ENCODE peak calls at places on chromosome 10, in four cellular contexts. One of them, this sample, is unnamed.

GRCh38 chr10:82932426-82932825 is 1057.4 kb downstream of the NRG3 start:
- DNase-seq in GM10248: no peak
- DNase-seq in WTC11: no peak
- DNase-seq in HFF-Myc: no peak
- DNase-seq in this sample: no peak

GRCh38 chr10:8985651-8986050 is 931.2 kb downstream of the GATA3 start:
- DNase-seq in GM10248: no peak
- DNase-seq in WTC11: no peak
- DNase-seq in HFF-Myc: no peak
- DNase-seq in this sample: no peak

GRCh38 chr10:418894-419293 is 270.6 kb downstream of the DIP2C start:
- DNase-seq in GM10248: no peak
- DNase-seq in WTC11: no peak
- DNase-seq in HFF-Myc: no peak
- DNase-seq in this sample: no peak

GRCh38 chr10:78196964-78197363 is 163.3 kb downstream of the RPS24 start:
- DNase-seq in GM10248: no peak
- DNase-seq in WTC11: no peak
- DNase-seq in HFF-Myc: peak; percentile 29
- DNase-seq in this sample: no peak

GRCh38 chr10:73509695-73510094 is 13.9 kb upstream of the PPP3CB start:
- DNase-seq in GM10248: no peak
- DNase-seq in WTC11: no peak
- DNase-seq in HFF-Myc: no peak
- DNase-seq in this sample: no peak

GRCh38 chr10:117946525-117947070 is 100.1 kb downstream of the RAB11FIP2 start:
- DNase-seq in GM10248: no peak
- DNase-seq in WTC11: no peak
- DNase-seq in HFF-Myc: no peak
- DNase-seq in this sample: no peak

GRCh38 chr10:91389636-91390512 is 20.3 kb upstream of the HECTD2 start:
- DNase-seq in GM10248: peak; percentile 33
- DNase-seq in WTC11: no peak
- DNase-seq in HFF-Myc: no peak
- DNase-seq in this sample: no peak

GRCh38 chr10:130555411-130555750 is 419.2 kb downstream of the GLRX3 start:
- DNase-seq in GM10248: no peak
- DNase-seq in WTC11: no peak
- DNase-seq in HFF-Myc: no peak
- DNase-seq in this sample: no peak

GRCh38 chr10:43140414-43140813 is 2.2 kb downstream of the CSGALNACT2 start:
- DNase-seq in GM10248: peak; percentile 67
- DNase-seq in WTC11: no peak
- DNase-seq in HFF-Myc: no peak
- DNase-seq in this sample: peak; percentile 62

GRCh38 chr10:69382382-69383117 is 34.2 kb downstream of the TACR2 start:
- DNase-seq in GM10248: no peak
- DNase-seq in WTC11: no peak
- DNase-seq in HFF-Myc: no peak
- DNase-seq in this sample: no peak

GRCh38 chr10:93757766-93758509 is at the start of gene LGI1:
- DNase-seq in GM10248: no peak
- DNase-seq in WTC11: no peak
- DNase-seq in HFF-Myc: no peak
- DNase-seq in this sample: no peak

GRCh38 chr10:116670706-116671105 is 50.0 kb downstream of the PNLIPRP2 start:
- DNase-seq in GM10248: no peak
- DNase-seq in WTC11: no peak
- DNase-seq in HFF-Myc: no peak
- DNase-seq in this sample: no peak

GRCh38 chr10:86655596-86655995 is 1.2 kb downstream of the OPN4 start:
- DNase-seq in GM10248: no peak
- DNase-seq in WTC11: peak; percentile 7
- DNase-seq in HFF-Myc: no peak
- DNase-seq in this sample: no peak

GRCh38 chr10:110502851-110503301 is 5.2 kb downstream of the DUSP5 start:
- DNase-seq in GM10248: peak; percentile 57
- DNase-seq in WTC11: no peak
- DNase-seq in HFF-Myc: no peak
- DNase-seq in this sample: no peak

GRCh38 chr10:89837173-89838001 is 136.0 kb downstream of the KIF20B start:
- DNase-seq in GM10248: peak; percentile 54
- DNase-seq in WTC11: peak; percentile 55
- DNase-seq in HFF-Myc: no peak
- DNase-seq in this sample: no peak

GRCh38 chr10:22655312-22655973 is 58.9 kb downstream of the PIP4K2A start:
- DNase-seq in GM10248: peak; percentile 15
- DNase-seq in WTC11: no peak
- DNase-seq in HFF-Myc: peak; percentile 77
- DNase-seq in this sample: peak; percentile 62
- TF ChIP-seq CTCF in GM10248: no peak
- TF ChIP-seq CTCF in WTC11: no peak
- TF ChIP-seq CTCF in HFF-Myc: peak; percentile 26
- TF ChIP-seq CTCF in this sample: no peak

GRCh38 chr10:6153845-6154244 is 48.9 kb upstream of the PFKFB3 start:
- DNase-seq in GM10248: no peak
- DNase-seq in WTC11: no peak
- DNase-seq in HFF-Myc: no peak
- DNase-seq in this sample: no peak
- TF ChIP-seq CTCF in GM10248: no peak
- TF ChIP-seq CTCF in WTC11: no peak
- TF ChIP-seq CTCF in HFF-Myc: no peak
- TF ChIP-seq CTCF in this sample: no peak

DNA sequence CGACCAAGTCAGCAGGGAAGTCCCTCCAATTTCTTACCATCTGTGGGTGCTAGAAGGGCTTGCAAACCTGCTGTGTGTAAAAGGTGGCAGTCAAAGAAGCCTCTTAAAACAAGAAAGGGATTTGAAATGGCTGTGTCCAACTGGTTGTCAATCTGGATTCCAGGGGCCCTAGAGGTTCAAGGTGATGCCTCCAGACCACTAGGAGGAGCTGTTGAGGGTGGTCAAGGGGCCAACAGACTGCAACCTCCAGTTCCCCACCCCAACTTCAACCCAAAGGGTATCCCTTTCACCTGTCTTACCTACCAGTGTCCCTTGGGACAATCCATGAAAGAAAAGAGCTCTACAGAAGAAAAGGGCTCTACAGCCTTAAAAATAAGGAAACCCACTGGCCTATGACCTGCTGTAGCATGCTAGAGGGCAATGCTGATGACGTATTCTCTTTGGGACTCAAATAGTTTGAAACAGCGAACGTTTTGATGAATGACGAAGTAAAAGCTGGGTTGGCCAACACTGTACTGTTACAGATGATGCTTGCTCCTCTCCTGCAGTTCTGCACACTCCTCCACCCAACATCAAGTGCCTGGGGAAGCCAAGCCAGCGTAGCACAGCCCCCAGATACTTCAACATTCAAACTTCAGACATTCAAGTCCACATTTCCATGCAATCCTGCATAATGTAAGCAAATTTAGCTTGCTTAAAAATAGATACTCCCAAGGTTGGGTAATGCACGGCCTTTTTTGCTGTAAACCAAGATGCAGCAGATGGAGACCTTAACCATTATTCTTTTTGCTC is 46.0 kb upstream of the WDR11 start:
- DNase-seq in GM10248: no peak
- DNase-seq in WTC11: no peak
- DNase-seq in HFF-Myc: no peak
- DNase-seq in this sample: no peak
- TF ChIP-seq CTCF in GM10248: peak; percentile 15
- TF ChIP-seq CTCF in WTC11: no peak
- TF ChIP-seq CTCF in HFF-Myc: no peak
- TF ChIP-seq CTCF in this sample: no peak

GRCh38 chr10:30737931-30738391 is 108.4 kb upstream of the LYZL2 start:
- DNase-seq in GM10248: peak; percentile 65
- DNase-seq in WTC11: no peak
- DNase-seq in HFF-Myc: no peak
- DNase-seq in this sample: no peak
- TF ChIP-seq CTCF in GM10248: no peak
- TF ChIP-seq CTCF in WTC11: no peak
- TF ChIP-seq CTCF in HFF-Myc: no peak
- TF ChIP-seq CTCF in this sample: no peak

GRCh38 chr10:32888161-32888927 is 69.7 kb downstream of the ITGB1 start:
- DNase-seq in GM10248: no peak
- DNase-seq in WTC11: no peak
- DNase-seq in HFF-Myc: no peak
- DNase-seq in this sample: no peak

GRCh38 chr10:32889631-32890212 is 68.3 kb downstream of the ITGB1 start:
- DNase-seq in GM10248: no peak
- DNase-seq in WTC11: no peak
- DNase-seq in HFF-Myc: no peak
- DNase-seq in this sample: no peak

GRCh38 chr10:32891261-32891660 is 66.8 kb downstream of the ITGB1 start:
- DNase-seq in GM10248: no peak
- DNase-seq in WTC11: no peak
- DNase-seq in HFF-Myc: no peak
- DNase-seq in this sample: no peak

GRCh38 chr10:32890444-32890843 is 67.6 kb downstream of the ITGB1 start:
- DNase-seq in GM10248: no peak
- DNase-seq in WTC11: no peak
- DNase-seq in HFF-Myc: no peak
- DNase-seq in this sample: no peak

GRCh38 chr10:32893431-32893830 is 64.6 kb downstream of the ITGB1 start:
- DNase-seq in GM10248: no peak
- DNase-seq in WTC11: peak; percentile 57
- DNase-seq in HFF-Myc: no peak
- DNase-seq in this sample: no peak
- TF ChIP-seq CTCF in GM10248: no peak
- TF ChIP-seq CTCF in WTC11: no peak
- TF ChIP-seq CTCF in HFF-Myc: no peak
- TF ChIP-seq CTCF in this sample: no peak

GRCh38 chr10:120453886-120454285 is 3.1 kb upstream of the PLPP4 start:
- DNase-seq in GM10248: no peak
- DNase-seq in WTC11: no peak
- DNase-seq in HFF-Myc: no peak
- DNase-seq in this sample: no peak

GRCh38 chr10:120456626-120457430 is at the start of gene PLPP4:
- DNase-seq in GM10248: peak; percentile 26
- DNase-seq in WTC11: peak; percentile 52
- DNase-seq in HFF-Myc: no peak
- DNase-seq in this sample: no peak

GRCh38 chr10:120455004-120455403 is 2.0 kb upstream of the PLPP4 start:
- DNase-seq in GM10248: no peak
- DNase-seq in WTC11: no peak
- DNase-seq in HFF-Myc: no peak
- DNase-seq in this sample: no peak

GRCh38 chr10:120456143-120456625 is 843 bp upstream of the PLPP4 start:
- DNase-seq in GM10248: no peak
- DNase-seq in WTC11: peak; percentile 40
- DNase-seq in HFF-Myc: no peak
- DNase-seq in this sample: no peak

GRCh38 chr10:120455606-120456005 is 1.4 kb upstream of the PLPP4 start:
- DNase-seq in GM10248: no peak
- DNase-seq in WTC11: no peak
- DNase-seq in HFF-Myc: no peak
- DNase-seq in this sample: no peak
- TF ChIP-seq CTCF in GM10248: no peak
- TF ChIP-seq CTCF in WTC11: no peak
- TF ChIP-seq CTCF in HFF-Myc: no peak
- TF ChIP-seq CTCF in this sample: no peak

DNA sequence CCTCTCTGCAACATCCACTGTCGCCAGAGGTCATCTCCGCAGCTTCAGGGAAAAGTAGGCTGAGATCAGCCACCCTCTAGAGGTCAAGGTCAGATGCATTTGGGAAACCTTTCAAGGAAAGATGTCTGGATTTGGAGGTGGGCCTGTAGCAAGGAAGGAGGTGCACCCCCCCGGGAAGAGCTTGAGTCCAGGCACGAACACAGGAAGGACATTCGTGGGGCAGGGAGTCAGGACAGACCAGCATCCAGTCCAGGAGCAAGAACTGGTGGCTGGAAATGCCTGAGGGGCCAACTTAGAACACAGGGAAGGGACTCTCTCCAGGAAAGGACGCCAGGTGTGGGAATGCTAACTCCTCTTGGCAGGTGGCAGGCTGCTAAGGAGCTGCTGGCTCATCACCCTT is 614.1 kb upstream of the MGMT start:
- DNase-seq in GM10248: no peak
- DNase-seq in WTC11: no peak
- DNase-seq in HFF-Myc: no peak
- DNase-seq in this sample: no peak
- TF ChIP-seq CTCF in GM10248: no peak
- TF ChIP-seq CTCF in WTC11: no peak
- TF ChIP-seq CTCF in HFF-Myc: no peak
- TF ChIP-seq CTCF in this sample: no peak

GRCh38 chr10:35027567-35027966 is 62.6 kb downstream of the CUL2 start:
- DNase-seq in GM10248: no peak
- DNase-seq in WTC11: no peak
- DNase-seq in HFF-Myc: no peak
- DNase-seq in this sample: no peak
- TF ChIP-seq CTCF in GM10248: peak; percentile 14
- TF ChIP-seq CTCF in WTC11: no peak
- TF ChIP-seq CTCF in HFF-Myc: peak; percentile 26
- TF ChIP-seq CTCF in this sample: peak; percentile 47

GRCh38 chr10:97182327-97182990 is 3.3 kb downstream of the SLIT1 start:
- DNase-seq in GM10248: no peak
- DNase-seq in WTC11: no peak
- DNase-seq in HFF-Myc: no peak
- DNase-seq in this sample: no peak
- TF ChIP-seq CTCF in GM10248: no peak
- TF ChIP-seq CTCF in WTC11: no peak
- TF ChIP-seq CTCF in HFF-Myc: no peak
- TF ChIP-seq CTCF in this sample: no peak

DNA sequence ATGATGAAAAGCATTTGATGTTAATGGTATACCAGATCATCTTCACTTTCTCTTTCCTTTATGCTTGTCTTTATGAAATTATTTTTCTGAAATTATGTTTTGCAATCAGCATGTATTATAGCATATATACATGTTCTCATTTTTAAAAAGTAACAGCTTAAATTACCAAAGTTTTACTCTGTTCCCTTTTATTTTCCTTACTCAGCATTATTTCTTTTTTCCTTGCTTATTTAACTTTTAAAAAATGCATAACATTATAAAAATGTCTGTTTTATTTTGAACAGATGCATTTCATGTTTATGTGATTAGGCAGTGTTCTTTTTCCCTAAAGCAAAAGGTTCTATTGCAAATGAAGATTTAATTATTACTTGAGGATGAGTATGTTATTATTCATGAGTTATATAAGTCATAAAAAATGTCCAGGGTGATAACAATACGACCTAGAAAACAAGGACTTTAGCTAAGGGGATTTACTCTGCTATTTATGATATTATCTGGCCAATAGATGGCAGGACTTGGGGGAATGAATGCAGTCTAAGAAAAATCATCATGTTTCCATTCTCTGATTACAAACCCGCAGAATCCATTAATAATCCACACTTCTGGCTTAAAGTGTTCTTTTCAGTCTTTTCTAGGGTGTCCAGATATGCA is 38.5 kb downstream of the CABCOCO1 start:
- DNase-seq in GM10248: no peak
- DNase-seq in WTC11: no peak
- DNase-seq in HFF-Myc: no peak
- DNase-seq in this sample: no peak
- TF ChIP-seq CTCF in GM10248: no peak
- TF ChIP-seq CTCF in WTC11: no peak
- TF ChIP-seq CTCF in HFF-Myc: no peak
- TF ChIP-seq CTCF in this sample: peak; percentile 20